ENCODE peak calls at places on chromosomes 6 and 20, in five cellular contexts. One of them, this sample, is unnamed.

GRCh38 chr6:33167374-33168148 is 24.7 kb downstream of the COL11A2 start:
- DNase-seq in left cardiac atrium: no peak
- DNase-seq in NCI-H1417: no peak
- DNase-seq in amygdala: no peak
- DNase-seq in cortex of kidney: no peak
- DNase-seq in this sample: no peak

GRCh38 chr6:122869437-122870024 is 80.5 kb downstream of the SMPDL3A start:
- DNase-seq in cortex of kidney: no peak
- DNase-seq in left cardiac atrium: no peak
- DNase-seq in amygdala: peak
- DNase-seq in NCI-H1417: peak
- DNase-seq in this sample: no peak

GRCh38 chr6:146965110-146965689 is 239.0 kb upstream of the STXBP5 start:
- DNase-seq in left cardiac atrium: no peak
- DNase-seq in cortex of kidney: no peak
- DNase-seq in amygdala: no peak
- DNase-seq in NCI-H1417: no peak
- DNase-seq in this sample: no peak

GRCh38 chr20:59745201-59745600 is 140.9 kb downstream of the PHACTR3 start:
- DNase-seq in NCI-H1417: no peak
- DNase-seq in amygdala: no peak
- DNase-seq in cortex of kidney: no peak
- DNase-seq in left cardiac atrium: no peak
- DNase-seq in this sample: no peak

GRCh38 chr6:33320315-33321181 is 3.0 kb upstream of the ZBTB22 start:
- DNase-seq in NCI-H1417: no peak
- DNase-seq in left cardiac atrium: peak
- DNase-seq in cortex of kidney: no peak
- DNase-seq in amygdala: no peak
- DNase-seq in this sample: no peak

GRCh38 chr6:39214846-39215639 is 14.2 kb downstream of the KCNK5 start:
- DNase-seq in left cardiac atrium: peak
- DNase-seq in amygdala: no peak
- DNase-seq in NCI-H1417: no peak
- DNase-seq in cortex of kidney: no peak
- DNase-seq in this sample: no peak

GRCh38 chr20:39289316-39289715 is 327.2 kb downstream of the DHX35 start:
- DNase-seq in amygdala: no peak
- DNase-seq in left cardiac atrium: no peak
- DNase-seq in cortex of kidney: no peak
- DNase-seq in NCI-H1417: peak
- DNase-seq in this sample: no peak

GRCh38 chr20:381581-382290 is 1.2 kb downstream of the TRIB3 start:
- DNase-seq in amygdala: peak
- DNase-seq in cortex of kidney: no peak
- DNase-seq in left cardiac atrium: peak
- DNase-seq in NCI-H1417: peak
- DNase-seq in this sample: no peak

GRCh38 chr6:140281794-140282193 is 907.3 kb upstream of the CITED2 start:
- DNase-seq in amygdala: no peak
- DNase-seq in NCI-H1417: no peak
- DNase-seq in left cardiac atrium: no peak
- DNase-seq in cortex of kidney: no peak
- DNase-seq in this sample: no peak

GRCh38 chr6:155985660-155986138 is 530.1 kb upstream of the NOX3 start:
- DNase-seq in amygdala: peak
- DNase-seq in NCI-H1417: no peak
- DNase-seq in left cardiac atrium: peak
- DNase-seq in cortex of kidney: no peak
- DNase-seq in this sample: no peak

GRCh38 chr6:38489951-38490350 is 149.8 kb downstream of the BTBD9 start:
- DNase-seq in left cardiac atrium: no peak
- DNase-seq in NCI-H1417: no peak
- DNase-seq in amygdala: no peak
- DNase-seq in cortex of kidney: no peak
- DNase-seq in this sample: no peak

GRCh38 chr6:44255848-44256247 is 1.5 kb downstream of the SLC35B2 start:
- DNase-seq in NCI-H1417: no peak
- DNase-seq in cortex of kidney: no peak
- DNase-seq in left cardiac atrium: no peak
- DNase-seq in amygdala: no peak
- DNase-seq in this sample: no peak

GRCh38 chr6:106746660-106747059 is 117.3 kb downstream of the QRSL1 start:
- DNase-seq in left cardiac atrium: no peak
- DNase-seq in cortex of kidney: no peak
- DNase-seq in amygdala: no peak
- DNase-seq in NCI-H1417: no peak
- DNase-seq in this sample: no peak

GRCh38 chr20:62079166-62079565 is 13.5 kb upstream of the TAF4 start:
- DNase-seq in cortex of kidney: no peak
- DNase-seq in NCI-H1417: no peak
- DNase-seq in amygdala: no peak
- DNase-seq in left cardiac atrium: no peak
- DNase-seq in this sample: no peak

GRCh38 chr20:35617397-35618031 is 1.9 kb downstream of the SPAG4 start:
- DNase-seq in NCI-H1417: peak
- DNase-seq in left cardiac atrium: peak
- DNase-seq in amygdala: no peak
- DNase-seq in cortex of kidney: no peak
- DNase-seq in this sample: no peak

GRCh38 chr20:48064929-48065328 is 279.6 kb upstream of the SULF2 start:
- DNase-seq in NCI-H1417: no peak
- DNase-seq in amygdala: no peak
- DNase-seq in left cardiac atrium: no peak
- DNase-seq in cortex of kidney: no peak
- DNase-seq in this sample: no peak

GRCh38 chr6:143744593-143745151 is 66.9 kb downstream of the PHACTR2 start:
- DNase-seq in cortex of kidney: no peak
- DNase-seq in amygdala: no peak
- DNase-seq in NCI-H1417: peak
- DNase-seq in left cardiac atrium: no peak
- DNase-seq in this sample: no peak

GRCh38 chr20:61140576-61140975 is 111.5 kb upstream of the CDH4 start:
- DNase-seq in amygdala: no peak
- DNase-seq in left cardiac atrium: no peak
- DNase-seq in cortex of kidney: no peak
- DNase-seq in NCI-H1417: no peak
- DNase-seq in this sample: no peak

This sample was measured in hypothalamus.